ENCODE peak calls at places on chromosomes 16 and 17, in four cellular contexts. D, P, K and A are unnamed samples. For H3K4me1, the result is how much of the 10 kb centered on the place peaks cover.

GRCh38 chr17:34249497-34249877 is 5.6 kb upstream of the CCL2 start:
- DNase-seq in D (no peak), P (no peak), K (no peak), A (peak)

GRCh38 chr17:19740933-19741332 is 7.2 kb downstream of the ALDH3A1 start:
- DNase-seq in D (no peak), P (no peak), K (no peak), A (no peak)

GRCh38 chr17:80195671-80196529 is 24.2 kb downstream of the SGSH start:
- DNase-seq in D (peak), P (no peak), K (no peak), A (no peak)

GRCh38 chr16:67545665-67546024 is 16.7 kb upstream of the CTCF start:
- DNase-seq in D (no peak), P (no peak), K (no peak), A (no peak)

GRCh38 chr17:63842173-63842539 is 329 bp downstream of the SMARCD2 start:
- DNase-seq in D (no peak), P (no peak), K (peak), A (no peak)

GRCh38 chr17:77129568-77130301 is 11.0 kb upstream of the SEC14L1 start:
- DNase-seq in D (no peak), P (no peak), K (peak), A (peak)

GRCh38 chr17:59754547-59754946 is 47.1 kb downstream of the VMP1 start:
- DNase-seq in D (no peak), P (peak), K (no peak), A (no peak)

GRCh38 chr16:62035115-62036092 is 834 bp downstream of the CDH8 start:
- DNase-seq in D (no peak), P (no peak), K (no peak), A (no peak)

GRCh38 chr16:20675488-20676267 is 21.8 kb downstream of the ACSM1 start:
- DNase-seq in D (peak), P (no peak), K (no peak), A (no peak)

GRCh38 chr17:2082003-2082862 is 27.3 kb downstream of the HIC1 start:
- DNase-seq in D (no peak), P (no peak), K (no peak), A (no peak)

GRCh38 chr16:7137560-7138330 is 194.9 kb upstream of the RBFOX1 start:
- DNase-seq in D (no peak), P (no peak), K (no peak), A (no peak)

GRCh38 chr16:72066747-72067146 is 3.7 kb downstream of the HPR start:
- DNase-seq in D (peak), P (peak), K (no peak), A (no peak)

GRCh38 chr16:58385218-58385773 is 7.0 kb upstream of the GINS3 start:
- DNase-seq in D (no peak), P (no peak), K (no peak), A (no peak)

GRCh38 chr16:73878616-73879015 is 418.0 kb upstream of the PSMD7 start:
- DNase-seq in D (no peak), P (peak), K (no peak), A (no peak)

GRCh38 chr16:54985668-54986067 is 55.0 kb downstream of the IRX5 start:
- DNase-seq in D (no peak), P (no peak), K (no peak), A (no peak)

GRCh38 chr16:82639666-82640336 is 13.0 kb downstream of the CDH13 start:
- DNase-seq in D (peak), P (peak), K (peak), A (peak)

GRCh38 chr17:6713130-6713917 is at the start of gene SLC13A5:
- DNase-seq in D (no peak), P (peak), K (no peak), A (no peak)

GRCh38 chr17:15341385-15341849 is at the start of gene TEKT3:
- DNase-seq in D (no peak), P (peak), K (peak), A (peak)

GRCh38 chr16:3674513-3675295 is 20.2 kb downstream of the DNASE1 start:
- DNase-seq in D (no peak), P (no peak), K (no peak), A (no peak)

GRCh38 chr16:53817117-53817516 is 113.2 kb downstream of the FTO start:
- DNase-seq in D (no peak), P (peak), K (no peak), A (peak)

GRCh38 chr16:35425270-35425669 is 1965.9 kb downstream of the TP53TG3F start:
- DNase-seq in D (no peak), P (no peak), K (no peak), A (no peak)

GRCh38 chr17:35051183-35051578 is 12.3 kb downstream of the RFFL start:
- DNase-seq in D (peak), P (no peak), K (no peak), A (no peak)

GRCh38 chr16:83200005-83200779 is 573.4 kb downstream of the CDH13 start:
- DNase-seq in D (no peak), P (peak), K (no peak), A (peak)

GRCh38 chr17:30232015-30232821 is 3.3 kb downstream of the SLC6A4 start:
- DNase-seq in D (no peak), P (no peak), K (no peak), A (no peak)

GRCh38 chr17:15744885-15745284 is 12.8 kb downstream of the TBC1D26 start:
- DNase-seq in D (no peak), P (peak), K (no peak), A (no peak)

GRCh38 chr16:4886151-4886550 is 38.9 kb downstream of the UBN1 start:
- DNase-seq in D (no peak), P (no peak), K (no peak), A (no peak)

GRCh38 chr17:75315541-75316243 is 26.5 kb upstream of the SLC25A19 start:
- DNase-seq in D (no peak), P (peak), K (no peak), A (no peak)

GRCh38 chr17:64781394-64781793 is 119.3 kb upstream of the SMURF2 start:
- DNase-seq in D (peak), P (peak), K (peak), A (no peak)

GRCh38 chr17:73092518-73093135 is at the start of gene SLC39A11:
- DNase-seq in D (peak), P (peak), K (peak), A (peak)

GRCh38 chr17:57861737-57862409 is 12.0 kb upstream of the MRPS23 start:
- DNase-seq in D (no peak), P (peak), K (peak), A (peak)

GRCh38 chr16:13425840-13426239 is 494.1 kb upstream of the ERCC4 start:
- DNase-seq in D (no peak), P (no peak), K (no peak), A (no peak)
- H3K4me1 ChIP-seq in D (under half), P (under half), K (under half), A (under half)

GRCh38 chr17:50218771-50219315 is 17.4 kb upstream of the COL1A1 start:
- DNase-seq in D (no peak), P (peak), K (no peak), A (no peak)
- H3K27ac ChIP-seq in D (no peak), P (peak), K (peak), A (peak)

GRCh38 chr16:11914210-11914758 is 1.5 kb downstream of the GSPT1 start:
- DNase-seq in D (peak), P (peak), K (no peak), A (no peak)

GRCh38 chr16:11914759-11915643 is 755 bp downstream of the GSPT1 start:
- DNase-seq in D (peak), P (peak), K (peak), A (peak)

GRCh38 chr16:11913425-11914079 is 2.2 kb downstream of the GSPT1 start:
- DNase-seq in D (peak), P (peak), K (no peak), A (no peak)

GRCh38 chr16:11907160-11907970 is 8.4 kb downstream of the GSPT1 start:
- DNase-seq in D (no peak), P (no peak), K (no peak), A (no peak)

DNA sequence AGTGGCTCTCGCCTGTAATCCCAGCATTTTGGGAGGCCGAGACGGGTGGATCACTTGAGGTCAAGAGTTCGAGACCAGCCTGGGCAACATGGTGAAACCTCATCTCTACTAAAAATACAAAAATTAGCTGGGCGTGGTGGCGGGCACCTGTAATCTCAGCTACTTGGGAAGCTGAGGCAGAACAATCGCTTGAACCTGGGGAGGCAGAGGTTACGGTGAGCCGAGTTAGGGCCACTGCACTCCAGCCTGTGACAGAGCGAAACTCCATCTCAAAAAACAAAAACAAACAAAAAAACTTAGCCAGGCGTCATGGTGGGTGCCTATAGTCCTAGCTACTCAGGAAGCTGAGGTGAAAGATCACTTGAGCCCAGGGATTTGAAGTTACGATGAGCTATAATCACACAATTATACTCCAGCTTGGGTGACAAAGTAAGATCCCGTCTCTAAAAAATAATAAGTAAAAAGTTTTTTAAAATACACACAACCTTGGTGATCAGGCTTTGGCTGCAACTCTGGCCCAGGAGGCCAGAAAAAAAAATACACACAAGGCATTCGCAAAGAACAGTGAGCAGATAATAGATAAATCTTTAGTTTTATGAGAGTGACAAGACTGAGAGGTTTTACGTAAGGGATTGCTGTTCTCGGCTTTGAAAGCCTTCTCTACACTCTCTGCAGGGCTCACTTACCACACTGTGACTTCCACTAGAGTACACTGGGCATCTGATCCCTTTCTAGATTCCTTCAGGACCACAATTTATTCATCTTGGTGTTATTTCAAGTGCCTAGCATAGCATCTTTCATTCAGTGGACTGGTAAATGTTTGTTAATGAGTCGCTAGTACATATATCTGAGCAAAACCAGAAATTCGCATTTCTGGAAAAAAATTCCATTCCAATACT is 5.9 kb downstream of the GSPT1 start:
- DNase-seq in D (no peak), P (peak), K (no peak), A (no peak)
- H3K4me1 ChIP-seq in D (under half), P (under half), K (under half), A (half or more)

DNA sequence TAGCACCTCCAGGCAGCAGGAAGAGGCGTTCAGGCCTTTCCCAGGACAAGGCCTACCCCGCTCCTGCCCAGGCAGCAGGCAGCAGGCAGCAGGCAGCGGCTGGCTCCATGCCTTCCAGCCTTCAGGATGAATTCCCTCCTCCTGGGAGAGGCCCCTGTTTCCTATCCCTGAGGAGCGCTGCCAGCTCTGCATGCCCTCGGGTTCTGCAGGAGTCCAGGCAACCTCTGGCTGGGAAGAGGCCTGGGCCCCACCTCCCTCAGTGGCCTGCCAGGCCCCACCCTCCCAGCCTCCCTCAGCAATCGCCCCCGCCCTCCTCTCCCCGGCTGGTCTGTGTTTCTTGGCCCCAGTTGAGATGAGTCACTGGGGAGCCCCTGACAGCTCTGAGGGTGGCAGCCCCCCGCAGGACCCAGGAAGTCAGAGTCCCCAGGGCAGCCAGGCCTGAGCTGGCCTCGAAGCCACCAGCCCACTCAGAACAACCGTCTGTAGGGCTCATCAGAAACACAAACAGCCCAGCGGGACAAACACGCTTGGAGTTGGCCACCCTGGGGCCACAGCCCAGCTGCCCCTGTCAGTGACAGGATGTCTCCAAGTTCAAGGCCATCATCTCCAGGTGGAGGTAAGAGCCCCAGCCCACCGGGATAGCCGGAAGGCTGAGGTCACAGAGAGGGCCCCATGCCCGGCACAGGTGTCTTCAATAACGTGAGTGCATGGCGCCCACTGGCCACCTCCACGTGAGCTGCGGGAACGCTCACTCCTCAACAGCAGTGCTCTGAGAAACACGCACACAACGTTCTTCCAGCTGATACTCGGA is 39.5 kb upstream of the CIBAR2 start:
- DNase-seq in D (no peak), P (peak), K (peak), A (peak)
- H3K27ac ChIP-seq in D (no peak), P (no peak), K (peak), A (peak)

GRCh38 chr17:42566215-42566872 is 556 bp upstream of the MLX start:
- DNase-seq in D (no peak), P (no peak), K (no peak), A (no peak)
- H3K4me1 ChIP-seq in D (under half), P (under half), K (under half), A (under half)

GRCh38 chr17:28369684-28370034 is 448 bp downstream of the VTN start:
- DNase-seq in D (no peak), P (no peak), K (no peak), A (no peak)
- H3K27ac ChIP-seq in D (no peak), P (no peak), K (peak), A (no peak)